ENCODE peak calls at places on chromosomes 7 and 10, in five cellular contexts. One of them, this sample, is unnamed.
A peak's percentile ranks its signal among the peaks of the same experiment; 100 is the strongest.

GRCh38 chr10:52771534-52772455 is 789 bp downstream of the MBL2 start:
- DNase-seq in endothelial cell: no peak
- DNase-seq in stromal cell of bone marrow: peak; percentile 71
- DNase-seq in activated CD4-positive, alpha-beta T cell treated with anti-CD3 and anti-CD28 coated beads for 48 hours: no peak
- DNase-seq in activated T-cell treated with anti-CD3 and anti-CD28 coated beads for 24 hours: no peak
- DNase-seq in this sample: no peak

GRCh38 chr10:89369142-89370105 is 8.4 kb upstream of the IFIT1B start:
- DNase-seq in stromal cell of bone marrow: peak; percentile 44
- DNase-seq in activated CD4-positive, alpha-beta T cell treated with anti-CD3 and anti-CD28 coated beads for 48 hours: no peak
- DNase-seq in endothelial cell: no peak
- DNase-seq in activated T-cell treated with anti-CD3 and anti-CD28 coated beads for 24 hours: no peak
- DNase-seq in this sample: no peak

GRCh38 chr10:122445904-122446303 is 8.5 kb upstream of the ARMS2 start:
- DNase-seq in activated T-cell treated with anti-CD3 and anti-CD28 coated beads for 24 hours: no peak
- DNase-seq in endothelial cell: no peak
- DNase-seq in stromal cell of bone marrow: no peak
- DNase-seq in activated CD4-positive, alpha-beta T cell treated with anti-CD3 and anti-CD28 coated beads for 48 hours: no peak
- DNase-seq in this sample: no peak

GRCh38 chr7:131507592-131508331 is 48.7 kb downstream of the PODXL start:
- DNase-seq in stromal cell of bone marrow: no peak
- DNase-seq in activated T-cell treated with anti-CD3 and anti-CD28 coated beads for 24 hours: peak; percentile 72
- DNase-seq in activated CD4-positive, alpha-beta T cell treated with anti-CD3 and anti-CD28 coated beads for 48 hours: peak; percentile 90
- DNase-seq in endothelial cell: peak; percentile 82
- DNase-seq in this sample: no peak

GRCh38 chr10:84059526-84059925 is 79.8 kb upstream of the GHITM start:
- DNase-seq in endothelial cell: no peak
- DNase-seq in activated CD4-positive, alpha-beta T cell treated with anti-CD3 and anti-CD28 coated beads for 48 hours: no peak
- DNase-seq in activated T-cell treated with anti-CD3 and anti-CD28 coated beads for 24 hours: no peak
- DNase-seq in stromal cell of bone marrow: no peak
- DNase-seq in this sample: no peak

GRCh38 chr7:114708646-114709045 is 213.2 kb upstream of the MDFIC start:
- DNase-seq in activated CD4-positive, alpha-beta T cell treated with anti-CD3 and anti-CD28 coated beads for 48 hours: no peak
- DNase-seq in activated T-cell treated with anti-CD3 and anti-CD28 coated beads for 24 hours: no peak
- DNase-seq in stromal cell of bone marrow: no peak
- DNase-seq in endothelial cell: no peak
- DNase-seq in this sample: no peak

GRCh38 chr10:123995082-123995460 is 98.3 kb downstream of the CHST15 start:
- DNase-seq in activated T-cell treated with anti-CD3 and anti-CD28 coated beads for 24 hours: no peak
- DNase-seq in activated CD4-positive, alpha-beta T cell treated with anti-CD3 and anti-CD28 coated beads for 48 hours: no peak
- DNase-seq in stromal cell of bone marrow: no peak
- DNase-seq in endothelial cell: no peak
- DNase-seq in this sample: no peak

GRCh38 chr10:89611282-89611681 is 33.8 kb downstream of the PANK1 start:
- DNase-seq in activated T-cell treated with anti-CD3 and anti-CD28 coated beads for 24 hours: no peak
- DNase-seq in endothelial cell: no peak
- DNase-seq in activated CD4-positive, alpha-beta T cell treated with anti-CD3 and anti-CD28 coated beads for 48 hours: no peak
- DNase-seq in stromal cell of bone marrow: no peak
- DNase-seq in this sample: no peak

GRCh38 chr7:16889305-16889704 is 7.5 kb upstream of the AGR3 start:
- DNase-seq in activated CD4-positive, alpha-beta T cell treated with anti-CD3 and anti-CD28 coated beads for 48 hours: no peak
- DNase-seq in activated T-cell treated with anti-CD3 and anti-CD28 coated beads for 24 hours: no peak
- DNase-seq in stromal cell of bone marrow: no peak
- DNase-seq in endothelial cell: no peak
- DNase-seq in this sample: no peak

GRCh38 chr7:135831451-135832220 is 83.0 kb upstream of the FAM180A start:
- DNase-seq in stromal cell of bone marrow: no peak
- DNase-seq in activated CD4-positive, alpha-beta T cell treated with anti-CD3 and anti-CD28 coated beads for 48 hours: no peak
- DNase-seq in activated T-cell treated with anti-CD3 and anti-CD28 coated beads for 24 hours: no peak
- DNase-seq in endothelial cell: no peak
- DNase-seq in this sample: no peak

GRCh38 chr7:155458317-155459132 is 596 bp downstream of the EN2 start:
- DNase-seq in stromal cell of bone marrow: no peak
- DNase-seq in activated CD4-positive, alpha-beta T cell treated with anti-CD3 and anti-CD28 coated beads for 48 hours: no peak
- DNase-seq in activated T-cell treated with anti-CD3 and anti-CD28 coated beads for 24 hours: no peak
- DNase-seq in endothelial cell: no peak
- DNase-seq in this sample: no peak

GRCh38 chr10:12795318-12795717 is 206.2 kb downstream of the CCDC3 start:
- DNase-seq in endothelial cell: no peak
- DNase-seq in activated CD4-positive, alpha-beta T cell treated with anti-CD3 and anti-CD28 coated beads for 48 hours: no peak
- DNase-seq in stromal cell of bone marrow: no peak
- DNase-seq in activated T-cell treated with anti-CD3 and anti-CD28 coated beads for 24 hours: no peak
- DNase-seq in this sample: no peak

GRCh38 chr10:128723631-128724205 is 597.5 kb upstream of the MKI67 start:
- DNase-seq in activated T-cell treated with anti-CD3 and anti-CD28 coated beads for 24 hours: no peak
- DNase-seq in activated CD4-positive, alpha-beta T cell treated with anti-CD3 and anti-CD28 coated beads for 48 hours: no peak
- DNase-seq in stromal cell of bone marrow: no peak
- DNase-seq in endothelial cell: no peak
- DNase-seq in this sample: no peak